ENCODE peak calls at places on chromosomes 4 and X, in six cellular contexts. Z is K562, G is GM12878, A is GM12891, Q is HepG2, S is H1. N is an unnamed sample.

GRCh38 chr4:182212211-182212761 is 30.9 kb upstream of the TENM3 start:
- DNase-seq in Z (no peak), G (no peak), A (no peak), Q (no peak), S (no peak), N (no peak)

GRCh38 chr4:146243141-146243882 is 29.0 kb downstream of the REELD1 start:
- DNase-seq in Z (peak), G (peak), A (peak), Q (no peak), S (peak), N (peak)

GRCh38 chr4:54006755-54007154 is 57.6 kb downstream of the CHIC2 start:
- DNase-seq in Z (no peak), G (no peak), A (no peak), Q (peak), S (no peak), N (no peak)

GRCh38 chr4:13540446-13541175 is 3.7 kb downstream of the NKX3-2 start:
- DNase-seq in Z (no peak), G (no peak), A (no peak), Q (no peak), S (no peak), N (no peak)

GRCh38 chr4:12041828-12042227 is 613.1 kb upstream of the HS3ST1 start:
- DNase-seq in Z (peak), G (no peak), A (no peak), Q (no peak), S (no peak), N (no peak)

GRCh38 chr4:3202836-3203820 is 45.8 kb upstream of the MSANTD1 start:
- DNase-seq in Z (no peak), G (no peak), A (no peak), Q (peak), S (no peak), N (no peak)

GRCh38 chrX:2485460-2485753 is 15.4 kb downstream of the DHRSX start:
- DNase-seq in Z (no peak), G (no peak), A (no peak), Q (no peak), S (no peak), N (no peak)

GRCh38 chr4:140172960-140173359 is 19.0 kb upstream of the MAML3 start:
- DNase-seq in Z (no peak), G (no peak), A (no peak), Q (no peak), S (no peak), N (no peak)

GRCh38 chr4:138452823-138453222 is 210.7 kb upstream of the SLC7A11 start:
- DNase-seq in Z (no peak), G (no peak), A (no peak), Q (no peak), S (no peak), N (no peak)

GRCh38 chr4:36006226-36006625 is 238.1 kb downstream of the ARAP2 start:
- DNase-seq in Z (no peak), G (no peak), A (no peak), Q (no peak), S (no peak), N (no peak)

GRCh38 chr4:83780334-83780733 is 244.4 kb downstream of the GPAT3 start:
- DNase-seq in Z (no peak), G (no peak), A (no peak), Q (no peak), S (no peak), N (no peak)

GRCh38 chr4:15366660-15367059 is 61.2 kb upstream of the C1QTNF7 start:
- DNase-seq in Z (no peak), G (no peak), A (no peak), Q (no peak), S (no peak), N (no peak)

GRCh38 chr4:150363721-150364688 is 217.9 kb upstream of the MAB21L2 start:
- DNase-seq in Z (no peak), G (no peak), A (no peak), Q (no peak), S (no peak), N (no peak)

GRCh38 chr4:41154814-41155177 is 59.5 kb downstream of the APBB2 start:
- DNase-seq in Z (no peak), G (no peak), A (no peak), Q (no peak), S (no peak), N (no peak)

GRCh38 chr4:11597506-11597905 is 168.8 kb upstream of the HS3ST1 start:
- DNase-seq in Z (no peak), G (no peak), A (no peak), Q (no peak), S (no peak), N (no peak)

GRCh38 chrX:121405826-121406225 is 358.4 kb downstream of the GLUD2 start:
- DNase-seq in Z (no peak), G (no peak), A (no peak), Q (no peak), S (no peak), N (no peak)

GRCh38 chrX:121407627-121408026 is 360.2 kb downstream of the GLUD2 start:
- DNase-seq in Z (no peak), G (no peak), A (no peak), Q (no peak), S (no peak), N (no peak)
- TF ChIP-seq POLR2AphosphoS5 in Z (no peak), G (no peak), A (no peak), Q (no peak), S (no peak), N (no peak)

DNA sequence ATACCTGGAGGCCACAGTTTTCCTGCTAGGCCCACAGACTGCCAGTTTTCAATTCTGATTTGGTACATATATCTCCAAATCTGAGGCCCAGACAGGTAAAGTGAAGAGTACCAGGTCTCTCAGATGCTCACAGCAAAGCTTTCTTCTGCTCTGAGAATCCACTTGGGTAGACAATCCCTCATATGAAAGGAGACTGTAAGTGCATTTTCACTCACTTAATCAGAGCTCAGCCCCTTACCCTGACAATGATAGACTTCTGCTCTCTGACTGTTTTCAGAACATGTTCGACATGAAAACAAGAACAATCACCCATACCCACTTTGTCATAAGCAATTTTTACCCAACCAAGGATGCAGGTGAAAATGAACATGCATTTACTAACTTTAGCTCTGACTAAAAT is 7.1 kb downstream of the GPRIN3 start:
- DNase-seq in Z (no peak), G (no peak), A (no peak), Q (no peak), S (no peak), N (no peak)
- TF ChIP-seq POLR2A in Z (no peak), G (no peak), A (no peak), Q (no peak), S (no peak), N (no peak)

DNA sequence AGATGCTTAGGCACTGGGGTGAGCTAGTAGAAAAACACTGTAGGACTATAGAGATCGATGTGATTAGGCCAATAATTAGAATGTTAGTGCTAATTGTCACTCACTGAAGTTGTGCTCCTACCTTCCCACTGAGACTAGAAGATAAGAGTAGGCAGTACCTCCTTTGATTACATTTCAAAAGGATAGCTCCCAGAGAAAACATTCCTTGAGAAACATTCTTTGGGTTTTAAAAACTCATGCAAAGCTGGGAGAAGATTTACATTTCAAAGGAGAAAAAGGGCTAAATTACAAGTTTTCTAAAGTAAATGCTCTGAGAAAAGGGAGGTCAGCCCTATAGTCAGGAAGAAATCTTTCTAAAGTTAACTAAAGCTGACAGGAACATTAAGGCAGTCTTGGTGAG is 860.3 kb upstream of the NDST4 start:
- DNase-seq in Z (no peak), G (no peak), A (no peak), Q (no peak), S (peak), N (no peak)
- TF ChIP-seq TAF1 in Z (no peak), G (no peak), A (no peak), Q (no peak), S (no peak), N (no peak)

DNA sequence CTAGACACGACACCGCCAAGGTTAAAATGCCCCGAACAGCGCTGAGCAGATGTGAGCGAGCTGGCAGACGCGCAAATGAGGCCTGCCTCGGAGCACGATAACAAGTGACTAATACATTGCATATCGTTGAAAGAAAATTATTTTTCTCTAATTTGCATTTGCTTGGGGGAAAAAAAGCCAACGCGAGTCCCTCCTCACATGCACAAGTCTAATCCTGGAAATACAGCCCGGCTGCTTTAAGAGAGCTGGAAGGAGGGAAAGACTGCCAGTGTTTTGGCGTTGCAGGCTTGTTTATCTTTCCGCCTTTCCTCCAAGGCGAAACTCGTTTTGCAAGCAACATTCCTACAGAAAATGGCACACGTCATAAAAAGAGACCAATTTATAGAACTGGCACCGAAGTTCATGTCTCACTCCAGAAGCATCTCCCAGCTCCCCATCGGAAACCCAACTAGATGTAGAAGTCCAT is 12.6 kb downstream of the BCOR start:
- DNase-seq in Z (no peak), G (no peak), A (no peak), Q (no peak), S (no peak), N (no peak)
- TF ChIP-seq POLR2AphosphoS5 in Z (no peak), G (no peak), A (no peak), Q (no peak), S (no peak), N (no peak)

DNA sequence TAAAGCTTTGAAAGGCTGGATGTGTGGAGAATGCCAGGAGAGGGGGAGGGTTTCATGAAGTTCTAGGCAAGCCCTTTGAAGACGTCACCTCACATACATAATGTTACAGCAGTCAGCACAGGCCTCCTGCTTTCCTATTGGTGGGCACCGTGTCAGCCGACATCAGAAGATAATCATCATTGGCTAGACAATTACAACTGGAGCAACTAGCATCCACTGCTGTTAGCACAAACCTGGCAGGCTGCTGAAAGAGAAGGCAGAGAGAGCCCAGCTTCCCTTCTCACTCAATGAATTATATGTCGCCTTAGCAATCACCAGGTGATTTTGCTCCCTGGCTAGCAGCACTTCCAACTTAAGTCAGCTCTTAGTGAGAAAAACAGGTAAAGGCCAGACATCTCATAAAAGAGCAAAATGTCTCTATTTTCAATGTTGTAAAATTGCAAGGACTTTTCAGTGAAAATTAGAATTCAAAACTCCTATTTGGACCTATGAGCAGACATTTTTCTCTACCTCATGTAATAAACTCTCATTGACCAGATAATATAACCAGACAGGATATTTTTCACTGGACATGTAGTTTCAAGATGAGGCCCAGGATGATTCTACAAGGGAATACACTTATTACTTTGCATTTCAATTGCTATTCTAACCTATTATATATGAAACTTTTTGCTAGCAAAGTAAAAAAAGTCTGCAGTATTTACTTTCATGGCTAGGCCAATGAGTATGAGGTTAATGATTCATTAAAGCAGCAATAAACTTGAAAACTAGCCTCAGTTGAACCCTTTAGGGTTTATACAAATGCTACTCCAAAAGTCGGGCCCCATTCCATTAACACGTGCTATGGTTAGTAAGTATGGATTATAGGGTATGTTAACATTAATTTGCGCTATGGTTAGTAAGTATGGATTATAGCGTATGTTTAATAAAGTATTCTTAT is 4.3 kb downstream of the ELOVL6 start:
- DNase-seq in Z (peak), G (peak), A (peak), Q (peak), S (peak), N (peak)
- TF ChIP-seq POLR2A in Z (peak), G (peak), A (peak), Q (peak), S (peak), N (peak)

DNA sequence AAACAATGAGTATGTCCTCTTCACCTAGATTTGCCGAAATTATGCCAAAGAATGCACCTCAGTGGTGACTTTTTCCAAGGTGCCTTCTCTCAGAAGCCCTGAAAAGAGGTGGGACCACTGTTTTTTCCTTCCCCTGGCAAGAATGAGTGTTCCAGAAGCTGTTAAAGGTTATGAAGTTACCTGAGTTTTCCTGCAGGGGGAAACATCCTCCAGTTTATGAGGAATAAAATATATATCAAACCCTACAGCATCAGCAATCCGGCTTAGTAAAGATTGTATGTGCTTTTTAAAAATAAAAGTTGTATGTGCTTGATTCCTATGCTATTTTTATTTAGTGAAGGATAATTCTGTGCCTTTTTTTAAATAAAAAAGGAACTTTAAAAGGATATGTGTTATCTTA is 73.3 kb downstream of the RBM46 start:
- DNase-seq in Z (no peak), G (no peak), A (no peak), Q (peak), S (no peak), N (no peak)
- TF ChIP-seq TAF1 in Z (no peak), G (no peak), A (no peak), Q (no peak), S (no peak), N (no peak)

DNA sequence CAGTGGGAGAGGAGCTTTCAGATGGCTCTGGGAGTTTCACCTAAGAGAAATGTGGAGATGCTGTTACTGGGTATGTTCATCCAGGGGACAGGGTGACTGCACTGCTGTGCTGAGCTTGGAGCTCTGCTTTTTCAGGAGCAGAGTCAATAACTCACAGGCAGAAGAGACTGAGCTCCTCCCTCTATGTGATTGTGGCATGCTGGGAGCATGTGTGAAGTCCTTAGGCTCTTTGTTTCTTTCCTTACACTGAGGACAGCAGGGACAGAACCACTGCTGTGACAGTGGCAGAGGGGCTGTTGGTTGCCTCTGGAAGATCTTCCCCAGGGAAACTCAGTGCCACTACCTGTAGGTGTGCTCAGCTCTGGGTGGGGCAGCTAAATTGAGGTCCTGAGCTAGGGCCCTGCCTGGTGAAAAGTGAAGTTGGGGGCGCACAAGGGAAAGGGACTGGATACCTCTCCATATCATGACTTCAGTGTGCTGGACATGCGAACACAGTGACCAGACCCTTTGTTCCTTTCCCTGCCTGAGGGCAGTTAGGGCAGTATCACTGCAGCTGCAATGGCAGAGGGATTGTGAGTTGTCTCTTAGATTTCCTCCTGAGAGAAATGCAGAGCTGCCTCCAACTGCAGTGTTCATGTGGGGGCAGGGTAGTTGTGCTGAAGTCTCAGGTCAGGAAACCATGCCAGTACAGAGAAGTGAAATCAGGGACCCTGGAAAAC is 156.7 kb downstream of the TENT5D start:
- DNase-seq in Z (no peak), G (no peak), A (no peak), Q (no peak), S (no peak), N (no peak)
- TF ChIP-seq POLR2AphosphoS5 in Z (no peak), G (no peak), A (no peak), Q (no peak), S (no peak), N (no peak)

DNA sequence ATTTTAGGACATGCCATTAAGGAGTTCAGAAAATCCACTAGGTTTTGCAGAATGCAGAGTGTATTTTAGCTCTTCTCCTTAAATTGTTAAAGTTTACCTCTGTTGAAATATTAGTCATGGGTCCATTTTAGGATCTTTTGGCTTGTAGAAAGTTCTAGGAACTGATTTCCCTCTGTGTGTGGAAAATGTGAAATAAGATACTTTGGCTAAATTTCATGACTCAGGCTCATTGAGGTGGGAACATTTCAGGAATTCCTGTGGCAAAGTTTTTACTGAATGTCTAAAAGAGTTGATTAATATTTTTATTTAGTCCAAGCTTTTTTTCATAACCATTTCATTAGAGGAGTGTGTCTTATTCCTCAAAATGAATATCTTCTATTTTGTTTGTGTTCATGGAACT is 7.0 kb downstream of the FHIP1A start:
- DNase-seq in Z (no peak), G (no peak), A (no peak), Q (no peak), S (no peak), N (no peak)
- TF ChIP-seq POLR2A in Z (no peak), G (no peak), A (no peak), Q (no peak), S (no peak), N (no peak)

DNA sequence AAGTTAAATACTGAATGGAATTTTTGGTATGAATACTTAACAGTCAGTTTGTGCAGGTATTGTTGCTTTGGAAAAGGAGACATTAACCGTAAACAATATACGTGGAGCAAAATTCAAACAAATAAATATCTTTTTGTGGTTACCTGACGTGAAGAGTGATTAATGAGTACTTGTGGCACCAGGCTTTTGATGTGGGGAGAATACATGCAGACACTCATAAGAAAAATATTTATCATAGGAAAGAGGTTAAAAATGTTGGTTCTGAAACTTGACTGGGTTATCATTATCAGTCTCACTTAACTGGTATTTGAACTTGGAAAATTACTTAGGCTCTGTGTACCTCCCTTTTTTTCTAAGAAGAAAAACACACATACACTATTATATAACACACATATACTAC is 136.4 kb upstream of the NDST4 start:
- DNase-seq in Z (no peak), G (no peak), A (no peak), Q (no peak), S (no peak), N (no peak)
- TF ChIP-seq TAF1 in Z (no peak), G (no peak), A (no peak), Q (no peak), S (no peak), N (no peak)

N was measured in GM12892.